ENCODE peak calls at places on chromosome 14, in nine cellular contexts. S is Caco-2, O is endothelial cell, R is ovary, U is fibroblast of villous mesenchyme, H is transverse colon, T is GM13977, F is Panc1, B is body of pancreas. M is an unnamed sample.

GRCh38 chr14:63677891-63678379 is 36.3 kb upstream of the WDR89 start:
- DNase-seq in B (no peak), H (peak; percentile 30), S (no peak), U (peak; percentile 95), R (no peak), T (no peak), O (no peak), F (peak; percentile 38), M (no peak)

GRCh38 chr14:73462815-73463214 is 4.5 kb upstream of the NUMB start:
- DNase-seq in S (no peak), O (no peak), F (no peak), T (no peak), R (no peak), B (no peak), U (peak; percentile 50), H (no peak), M (no peak)

GRCh38 chr14:62632771-62633170 is 412.5 kb downstream of the KCNH5 start:
- DNase-seq in H (no peak), U (no peak), T (no peak), B (no peak), R (no peak), S (no peak), O (no peak), F (no peak), M (no peak)

GRCh38 chr14:104882325-104882973 is 17.4 kb downstream of the CEP170B start:
- DNase-seq in F (no peak), U (no peak), B (peak; percentile 53), S (peak; percentile 81), O (peak; percentile 4), R (peak; percentile 14), T (peak; percentile 72), H (peak; percentile 83), M (no peak)

GRCh38 chr14:53127151-53127550 is 26.0 kb downstream of the DDHD1 start:
- DNase-seq in F (no peak), H (no peak), O (no peak), S (no peak), T (no peak), B (no peak), R (no peak), U (peak; percentile 17), M (no peak)

GRCh38 chr14:84482256-84483071 is 1047.5 kb upstream of the FLRT2 start:
- DNase-seq in H (no peak), B (no peak), O (no peak), F (no peak), T (no peak), S (no peak), R (no peak), U (peak; percentile 39), M (no peak)

GRCh38 chr14:101900253-101900652 is 64.1 kb upstream of the DYNC1H1 start:
- DNase-seq in R (no peak), T (no peak), U (no peak), S (no peak), H (no peak), F (no peak), B (no peak), O (no peak), M (no peak)

GRCh38 chr14:51004352-51004800 is 60.1 kb upstream of the PYGL start:
- DNase-seq in S (no peak), O (no peak), T (no peak), R (no peak), H (peak; percentile 38), F (no peak), U (peak; percentile 52), B (peak; percentile 28), M (no peak)

GRCh38 chr14:63438065-63438757 is 105.0 kb downstream of the PPP2R5E start:
- DNase-seq in R (peak; percentile 67), S (no peak), U (peak; percentile 91), O (no peak), F (peak; percentile 13), H (peak; percentile 58), B (peak; percentile 80), T (no peak), M (no peak)

GRCh38 chr14:96940009-96940408 is 142.8 kb downstream of the VRK1 start:
- DNase-seq in F (no peak), R (no peak), B (no peak), T (no peak), S (peak; percentile 52), O (no peak), H (no peak), U (no peak), M (no peak)

GRCh38 chr14:31435276-31435675 is 14.9 kb upstream of the HEATR5A start:
- DNase-seq in O (no peak), F (no peak), R (no peak), B (no peak), U (peak; percentile 52), S (no peak), T (no peak), H (no peak), M (no peak)

GRCh38 chr14:79543966-79544365 is 667.3 kb downstream of the DIO2 start:
- DNase-seq in U (peak; percentile 50), S (no peak), T (no peak), F (no peak), R (no peak), O (peak; percentile 31), B (no peak), H (no peak), M (no peak)

GRCh38 chr14:104284107-104284592 is 145.8 kb downstream of the KIF26A start:
- DNase-seq in T (no peak), F (no peak), R (peak; percentile 19), O (no peak), S (peak; percentile 13), H (no peak), U (no peak), B (peak; percentile 8), M (no peak)

GRCh38 chr14:95685978-95686922 is at the start of gene TCL1B:
- DNase-seq in B (no peak), T (no peak), U (no peak), H (no peak), R (no peak), F (no peak), O (no peak), S (no peak), M (no peak)

GRCh38 chr14:95681153-95681552 is 5.1 kb upstream of the TCL1B start:
- DNase-seq in S (no peak), B (no peak), F (no peak), H (no peak), U (no peak), T (no peak), O (no peak), R (no peak), M (no peak)

GRCh38 chr14:95686935-95687334 is 709 bp downstream of the TCL1B start:
- DNase-seq in S (no peak), O (no peak), B (no peak), F (no peak), H (no peak), U (no peak), T (no peak), R (no peak), M (no peak)

GRCh38 chr14:95679995-95680735 is 6.1 kb upstream of the TCL1B start:
- DNase-seq in R (no peak), T (peak; percentile 45), O (no peak), H (no peak), B (peak; percentile 63), S (peak; percentile 49), U (no peak), F (no peak), M (peak; percentile 48)

DNA sequence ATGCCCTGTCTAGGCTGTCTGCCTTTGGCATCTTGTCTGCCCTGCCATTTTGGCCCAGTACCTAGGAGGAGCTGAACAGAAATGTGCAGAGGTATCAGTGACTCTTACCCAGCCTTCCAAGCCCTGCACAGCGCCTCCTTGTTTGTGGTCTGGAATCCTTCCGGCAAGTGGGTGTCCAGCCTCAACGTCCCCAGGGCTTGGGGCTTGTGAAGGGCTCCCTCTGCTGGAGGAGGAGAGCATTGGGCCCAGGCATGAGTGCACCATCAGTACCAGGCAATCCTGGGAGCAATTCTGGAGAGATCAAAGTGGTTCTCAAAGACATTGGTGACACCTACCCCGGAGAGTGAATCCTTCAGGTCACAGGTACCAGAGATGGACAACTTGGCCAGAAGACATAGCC is 2.4 kb upstream of the TCL1B start:
- DNase-seq in H (peak; percentile 16), T (peak; percentile 77), B (peak; percentile 30), U (peak; percentile 12), S (no peak), F (peak; percentile 35), R (no peak), O (no peak), M (peak; percentile 77)
- TF ChIP-seq CTCF in H (peak; percentile 53), T (peak; percentile 93), B (peak; percentile 66), U (peak; percentile 51), S (peak; percentile 62), F (peak; percentile 63), R (no peak), O (peak; percentile 51), M (peak; percentile 74)

GRCh38 chr14:77071938-77072388 is 26.1 kb upstream of the CIPC start:
- DNase-seq in U (peak; percentile 35), S (no peak), B (no peak), F (no peak), H (no peak), T (no peak), O (no peak), R (no peak), M (no peak)
- TF ChIP-seq CTCF in U (no peak), S (no peak), B (no peak), F (no peak), H (no peak), T (no peak), O (no peak), R (no peak), M (no peak)

DNA sequence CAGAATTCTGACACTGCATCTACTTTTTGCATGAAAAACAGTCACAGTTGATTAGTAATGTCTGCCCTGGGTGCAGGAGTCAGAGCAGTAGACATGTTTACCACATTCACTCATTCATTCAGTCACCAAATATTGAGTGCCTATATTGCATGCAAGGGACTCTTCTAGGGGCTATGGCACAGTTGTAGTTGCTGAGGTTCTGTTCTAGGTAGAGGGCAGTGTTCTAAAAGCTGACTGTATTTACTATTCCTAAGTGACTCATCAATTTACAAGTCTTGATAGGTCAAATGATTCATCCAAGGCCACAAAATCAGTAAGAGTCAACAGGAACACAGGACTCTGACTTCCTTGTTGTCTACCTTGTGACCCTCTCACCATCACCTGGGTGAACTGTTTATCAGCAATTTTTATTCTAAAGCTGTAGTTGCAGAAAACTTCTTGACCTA is 223.0 kb downstream of the KTN1 start:
- DNase-seq in B (no peak), U (peak; percentile 52), O (no peak), T (no peak), H (no peak), F (peak; percentile 38), R (no peak), S (no peak), M (no peak)
- TF ChIP-seq CTCF in B (no peak), U (peak; percentile 19), O (no peak), T (no peak), H (no peak), F (no peak), R (no peak), S (no peak), M (no peak)

GRCh38 chr14:82710257-82710841 is 1176.7 kb upstream of the SEL1L start:
- DNase-seq in H (peak; percentile 30), B (peak; percentile 68), R (peak; percentile 65), T (peak; percentile 33), O (peak; percentile 74), S (peak; percentile 60), F (peak; percentile 28), U (peak; percentile 52), M (peak; percentile 35)
- TF ChIP-seq CTCF in H (peak; percentile 72), B (peak; percentile 82), R (peak; percentile 28), T (peak; percentile 87), O (peak; percentile 78), S (peak; percentile 78), F (peak; percentile 76), U (peak; percentile 80), M (peak; percentile 70)